ENCODE peak calls at places on chromosomes 7 and 10, in four cellular contexts. I is stimulated activated CD8-positive, alpha-beta memory T cell treated with anti-CD3 and anti-CD28 coated beads, Interleukin-15, amount 100 ng/mL, for 24 hours; W is HS-27A; G is T-helper 17 cell. U is an unnamed sample.

GRCh38 chr7:39691821-39692220 is 68.4 kb downstream of the RALA start:
- DNase-seq in I (no peak), G (no peak), W (peak), U (no peak)

GRCh38 chr10:128180843-128181242 is 54.6 kb upstream of the MKI67 start:
- DNase-seq in G (no peak), W (no peak), I (no peak), U (no peak)

GRCh38 chr10:133442191-133442966 is 11.4 kb upstream of the SCART1 start:
- DNase-seq in G (no peak), I (no peak), W (no peak), U (peak)

GRCh38 chr10:4186849-4187248 is 401.8 kb upstream of the KLF6 start:
- DNase-seq in W (no peak), I (no peak), G (no peak), U (no peak)

GRCh38 chr10:88120599-88121333 is 257.3 kb downstream of the PTEN start:
- DNase-seq in W (no peak), G (no peak), I (no peak), U (no peak)

GRCh38 chr7:45324683-45325237 is 167.2 kb downstream of the RAMP3 start:
- DNase-seq in G (no peak), W (no peak), I (no peak), U (no peak)

GRCh38 chr7:66353547-66353946 is 148.4 kb downstream of the TPST1 start:
- DNase-seq in W (no peak), G (no peak), I (no peak), U (no peak)

GRCh38 chr7:150515752-150516151 is 1.1 kb downstream of the GIMAP7 start:
- DNase-seq in G (no peak), W (no peak), I (no peak), U (no peak)

GRCh38 chr10:52952391-52953079 is 180.0 kb upstream of the MBL2 start:
- DNase-seq in I (no peak), G (no peak), W (no peak), U (peak)

GRCh38 chr7:153682628-153683027 is 369.6 kb upstream of the DPP6 start:
- DNase-seq in W (no peak), G (no peak), I (no peak), U (no peak)

GRCh38 chr10:78072504-78072903 is 38.8 kb downstream of the RPS24 start:
- DNase-seq in I (no peak), G (no peak), W (no peak), U (no peak)

GRCh38 chr7:36216063-36216684 is 63.1 kb downstream of the EEPD1 start:
- DNase-seq in W (no peak), I (no peak), G (no peak), U (no peak)

GRCh38 chr10:109456566-109457361 is 466.5 kb downstream of the XPNPEP1 start:
- DNase-seq in G (no peak), I (no peak), W (no peak), U (peak)

GRCh38 chr7:47536705-47537611 is 45.0 kb downstream of the TNS3 start:
- DNase-seq in G (no peak), W (no peak), I (no peak), U (peak)

GRCh38 chr7:727104-727805 is at the start of gene PRKAR1B:
- DNase-seq in G (no peak), W (no peak), I (no peak), U (peak)

GRCh38 chr10:71864861-71865473 is 13.9 kb upstream of the PSAP start:
- DNase-seq in W (peak), I (no peak), G (no peak), U (peak)

GRCh38 chr10:96238889-96239624 is 32.3 kb downstream of the BLNK start:
- DNase-seq in I (no peak), G (no peak), W (no peak), U (no peak)

GRCh38 chr7:128394904-128395496 is 14.8 kb downstream of the IMPDH1 start:
- DNase-seq in W (no peak), G (no peak), I (no peak), U (peak)

GRCh38 chr10:77348082-77348481 is 289.5 kb downstream of the KCNMA1 start:
- DNase-seq in W (no peak), G (no peak), I (no peak), U (no peak)

GRCh38 chr7:88132725-88133124 is 87.1 kb downstream of the SRI start:
- DNase-seq in G (no peak), W (no peak), I (no peak), U (no peak)

GRCh38 chr7:114988755-114989154 is 66.9 kb downstream of the MDFIC start:
- DNase-seq in W (peak), G (no peak), I (no peak), U (peak)

GRCh38 chr7:73892003-73892975 is 31.3 kb downstream of the TMEM270 start:
- DNase-seq in G (no peak), I (no peak), W (no peak), U (no peak)

GRCh38 chr10:59958882-59959281 is 52.5 kb upstream of the CCDC6 start:
- DNase-seq in W (no peak), I (no peak), G (no peak), U (no peak)

GRCh38 chr7:36811807-36812206 is 87.5 kb upstream of the AOAH start:
- DNase-seq in I (no peak), G (no peak), W (no peak), U (no peak)

GRCh38 chr7:117737882-117738281 is 135.4 kb downstream of the CTTNBP2 start:
- DNase-seq in I (no peak), W (no peak), G (no peak), U (no peak)

GRCh38 chr7:121633186-121633585 is 237.1 kb upstream of the FAM3C start:
- DNase-seq in W (no peak), I (no peak), G (no peak), U (no peak)

GRCh38 chr10:106169241-106169640 is 995.3 kb downstream of the SORCS1 start:
- DNase-seq in G (no peak), W (no peak), I (no peak), U (no peak)

GRCh38 chr7:450741-451140 is 68.9 kb downstream of the PDGFA start:
- DNase-seq in I (no peak), W (no peak), G (no peak), U (no peak)

GRCh38 chr7:139675127-139676110 is 102.4 kb downstream of the HIPK2 start:
- DNase-seq in I (no peak), G (no peak), W (no peak), U (no peak)